ENCODE peak calls at places on chromosomes 7 and 10, in five cellular contexts. One of them, this sample, is unnamed.
A peak's percentile ranks its signal among the peaks of the same experiment; 100 is the strongest.

GRCh38 chr7:105346593-105347322 is 42.0 kb downstream of the SRPK2 start:
- DNase-seq in GM23248: no peak
- DNase-seq in GM12878: no peak
- DNase-seq in hepatocyte: no peak
- DNase-seq in fibroblast of lung: no peak
- DNase-seq in this sample: no peak

GRCh38 chr10:58358314-58358933 is 23.6 kb downstream of the UBE2D1 start:
- DNase-seq in GM23248: no peak
- DNase-seq in GM12878: no peak
- DNase-seq in hepatocyte: no peak
- DNase-seq in fibroblast of lung: no peak
- DNase-seq in this sample: no peak

GRCh38 chr7:77587276-77587675 is 50.2 kb downstream of the PTPN12 start:
- DNase-seq in GM23248: no peak
- DNase-seq in GM12878: no peak
- DNase-seq in hepatocyte: no peak
- DNase-seq in fibroblast of lung: no peak
- DNase-seq in this sample: no peak

GRCh38 chr10:123011987-123012386 is 3.2 kb downstream of the ACADSB start:
- DNase-seq in GM23248: no peak
- DNase-seq in GM12878: no peak
- DNase-seq in hepatocyte: no peak
- DNase-seq in fibroblast of lung: no peak
- DNase-seq in this sample: no peak

GRCh38 chr10:21334891-21335696 is 190.4 kb downstream of the SKIDA1 start:
- DNase-seq in GM23248: peak; percentile 95
- DNase-seq in GM12878: no peak
- DNase-seq in hepatocyte: peak; percentile 68
- DNase-seq in fibroblast of lung: peak; percentile 93
- DNase-seq in this sample: no peak

GRCh38 chr7:142804715-142805114 is 33.9 kb downstream of the PRSS2 start:
- DNase-seq in GM23248: no peak
- DNase-seq in GM12878: no peak
- DNase-seq in hepatocyte: no peak
- DNase-seq in fibroblast of lung: no peak
- DNase-seq in this sample: no peak

GRCh38 chr7:92608380-92609322 is 18.5 kb upstream of the FAM133B start:
- DNase-seq in GM23248: no peak
- DNase-seq in GM12878: no peak
- DNase-seq in hepatocyte: peak; percentile 74
- DNase-seq in fibroblast of lung: no peak
- DNase-seq in this sample: no peak

GRCh38 chr7:82605247-82605864 is 161.8 kb upstream of the CACNA2D1 start:
- DNase-seq in GM23248: peak; percentile 66
- DNase-seq in GM12878: no peak
- DNase-seq in hepatocyte: peak; percentile 60
- DNase-seq in fibroblast of lung: peak; percentile 20
- DNase-seq in this sample: peak; percentile 44

GRCh38 chr7:7870590-7870989 is 98.0 kb upstream of the GLCCI1 start:
- DNase-seq in GM23248: no peak
- DNase-seq in GM12878: no peak
- DNase-seq in hepatocyte: no peak
- DNase-seq in fibroblast of lung: no peak
- DNase-seq in this sample: no peak

GRCh38 chr10:62264702-62265436 is 3.8 kb downstream of the RTKN2 start:
- DNase-seq in GM23248: peak; percentile 87
- DNase-seq in GM12878: no peak
- DNase-seq in hepatocyte: peak; percentile 72
- DNase-seq in fibroblast of lung: peak; percentile 92
- DNase-seq in this sample: no peak

GRCh38 chr7:88759216-88759955 is at the start of gene ZNF804B:
- DNase-seq in GM23248: peak; percentile 8
- DNase-seq in GM12878: no peak
- DNase-seq in hepatocyte: peak; percentile 34
- DNase-seq in fibroblast of lung: no peak
- DNase-seq in this sample: no peak

GRCh38 chr7:31192996-31193395 is 140.9 kb downstream of the ADCYAP1R1 start:
- DNase-seq in GM23248: peak; percentile 71
- DNase-seq in GM12878: no peak
- DNase-seq in hepatocyte: peak; percentile 84
- DNase-seq in fibroblast of lung: peak; percentile 38
- DNase-seq in this sample: peak; percentile 65

GRCh38 chr10:43795639-43796038 is 147.0 kb upstream of the ZNF32 start:
- DNase-seq in GM23248: no peak
- DNase-seq in GM12878: no peak
- DNase-seq in hepatocyte: no peak
- DNase-seq in fibroblast of lung: no peak
- DNase-seq in this sample: no peak

GRCh38 chr10:128274938-128275337 is 148.7 kb upstream of the MKI67 start:
- DNase-seq in GM23248: peak; percentile 79
- DNase-seq in GM12878: no peak
- DNase-seq in hepatocyte: peak; percentile 23
- DNase-seq in fibroblast of lung: no peak
- DNase-seq in this sample: peak; percentile 66

GRCh38 chr10:132290631-132291030 is 17.1 kb downstream of the STK32C start:
- DNase-seq in GM23248: no peak
- DNase-seq in GM12878: no peak
- DNase-seq in hepatocyte: no peak
- DNase-seq in fibroblast of lung: no peak
- DNase-seq in this sample: no peak

GRCh38 chr7:33177876-33178275 is 48.5 kb downstream of the BBS9 start:
- DNase-seq in GM23248: no peak
- DNase-seq in GM12878: no peak
- DNase-seq in hepatocyte: no peak
- DNase-seq in fibroblast of lung: no peak
- DNase-seq in this sample: no peak

GRCh38 chr7:70599446-70600190 is 532.3 kb upstream of the GALNT17 start:
- DNase-seq in GM23248: no peak
- DNase-seq in GM12878: no peak
- DNase-seq in hepatocyte: no peak
- DNase-seq in fibroblast of lung: no peak
- DNase-seq in this sample: no peak

GRCh38 chr7:70596575-70596891 is 535.4 kb upstream of the GALNT17 start:
- DNase-seq in GM23248: no peak
- DNase-seq in GM12878: no peak
- DNase-seq in hepatocyte: no peak
- DNase-seq in fibroblast of lung: no peak
- DNase-seq in this sample: no peak

GRCh38 chr7:70598976-70599375 is 533.0 kb upstream of the GALNT17 start:
- DNase-seq in GM23248: peak; percentile 70
- DNase-seq in GM12878: no peak
- DNase-seq in hepatocyte: peak; percentile 77
- DNase-seq in fibroblast of lung: peak; percentile 48
- DNase-seq in this sample: no peak

GRCh38 chr7:70597071-70597470 is 534.9 kb upstream of the GALNT17 start:
- DNase-seq in GM23248: no peak
- DNase-seq in GM12878: no peak
- DNase-seq in hepatocyte: no peak
- DNase-seq in fibroblast of lung: no peak
- DNase-seq in this sample: no peak

GRCh38 chr7:70595741-70596574 is 536.0 kb upstream of the GALNT17 start:
- DNase-seq in GM23248: peak; percentile 31
- DNase-seq in GM12878: no peak
- DNase-seq in hepatocyte: peak; percentile 36
- DNase-seq in fibroblast of lung: peak; percentile 30
- DNase-seq in this sample: no peak
- TF ChIP-seq EZH2 in GM23248: no peak
- TF ChIP-seq EZH2 in GM12878: no peak
- TF ChIP-seq EZH2 in hepatocyte: no peak
- TF ChIP-seq EZH2 in fibroblast of lung: no peak
- TF ChIP-seq EZH2 in this sample: no peak

GRCh38 chr7:151172273-151173141 is 5.0 kb upstream of the GBX1 start:
- DNase-seq in GM23248: peak; percentile 73
- DNase-seq in GM12878: no peak
- DNase-seq in hepatocyte: peak; percentile 84
- DNase-seq in fibroblast of lung: peak; percentile 46
- DNase-seq in this sample: no peak

GRCh38 chr7:151168787-151169162 is 1.3 kb upstream of the GBX1 start:
- DNase-seq in GM23248: no peak
- DNase-seq in GM12878: no peak
- DNase-seq in hepatocyte: no peak
- DNase-seq in fibroblast of lung: no peak
- DNase-seq in this sample: no peak

GRCh38 chr7:151168022-151168786 is 710 bp upstream of the GBX1 start:
- DNase-seq in GM23248: peak; percentile 37
- DNase-seq in GM12878: no peak
- DNase-seq in hepatocyte: peak; percentile 53
- DNase-seq in fibroblast of lung: no peak
- DNase-seq in this sample: no peak

GRCh38 chr7:151166629-151167196 is 781 bp downstream of the GBX1 start:
- DNase-seq in GM23248: no peak
- DNase-seq in GM12878: no peak
- DNase-seq in hepatocyte: no peak
- DNase-seq in fibroblast of lung: no peak
- DNase-seq in this sample: no peak

DNA sequence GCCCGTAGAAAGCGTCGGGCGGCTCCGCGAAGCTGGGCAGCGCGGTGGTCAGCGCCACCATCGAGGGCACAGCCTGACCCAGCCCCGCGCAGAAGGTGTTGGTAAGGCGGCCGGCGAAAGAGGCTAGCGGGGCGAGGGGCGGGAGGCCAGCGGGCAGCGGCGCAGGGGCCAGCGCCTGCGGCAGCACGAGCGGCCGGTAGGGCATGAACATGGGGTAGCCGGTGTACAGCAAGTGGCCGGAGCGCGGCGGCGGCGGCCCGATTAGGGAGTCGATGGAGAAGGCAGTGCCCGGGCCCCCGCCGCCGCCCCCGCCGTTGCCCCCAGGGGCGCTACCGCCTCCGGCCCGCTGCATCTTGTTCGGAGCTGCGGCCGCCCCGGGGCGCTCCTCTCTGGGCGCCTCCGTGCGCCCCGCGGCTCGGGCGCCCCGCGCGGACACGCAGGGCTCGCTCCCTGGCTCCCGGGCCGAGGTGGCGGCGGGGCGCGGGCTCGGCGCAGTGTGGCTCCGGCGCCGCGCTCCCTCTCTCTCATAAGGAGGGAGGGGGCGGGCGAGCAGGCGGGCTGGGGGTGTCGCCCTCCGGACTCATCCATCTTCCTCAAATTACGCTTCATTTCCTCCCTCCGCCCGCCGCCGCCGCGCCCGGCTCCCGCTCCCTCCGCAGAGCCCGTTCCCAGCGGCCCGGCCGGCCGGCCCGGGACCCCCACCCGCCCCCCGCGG is at the start of gene GBX1:
- DNase-seq in GM23248: peak; percentile 48
- DNase-seq in GM12878: no peak
- DNase-seq in hepatocyte: peak; percentile 33
- DNase-seq in fibroblast of lung: peak; percentile 25
- DNase-seq in this sample: no peak
- TF ChIP-seq EZH2 in GM23248: no peak
- TF ChIP-seq EZH2 in GM12878: no peak
- TF ChIP-seq EZH2 in hepatocyte: peak; percentile 96
- TF ChIP-seq EZH2 in fibroblast of lung: peak; percentile 89
- TF ChIP-seq EZH2 in this sample: peak; percentile 95

GRCh38 chr7:149774237-149775175 is 1.1 kb upstream of the ZNF467 start:
- DNase-seq in GM23248: peak; percentile 13
- DNase-seq in GM12878: no peak
- DNase-seq in hepatocyte: peak; percentile 51
- DNase-seq in fibroblast of lung: no peak
- DNase-seq in this sample: no peak
- TF ChIP-seq EZH2 in GM23248: peak; percentile 85
- TF ChIP-seq EZH2 in GM12878: no peak
- TF ChIP-seq EZH2 in hepatocyte: no peak
- TF ChIP-seq EZH2 in fibroblast of lung: peak; percentile 77
- TF ChIP-seq EZH2 in this sample: no peak

GRCh38 chr7:29193316-29194205 is 1.0 kb upstream of the CHN2 start:
- DNase-seq in GM23248: peak; percentile 5
- DNase-seq in GM12878: no peak
- DNase-seq in hepatocyte: peak; percentile 32
- DNase-seq in fibroblast of lung: no peak
- DNase-seq in this sample: no peak
- TF ChIP-seq EZH2 in GM23248: peak; percentile 58
- TF ChIP-seq EZH2 in GM12878: no peak
- TF ChIP-seq EZH2 in hepatocyte: no peak
- TF ChIP-seq EZH2 in fibroblast of lung: peak; percentile 29
- TF ChIP-seq EZH2 in this sample: no peak

GRCh38 chr7:289756-290553 is at the start of gene FOXL3:
- DNase-seq in GM23248: no peak
- DNase-seq in GM12878: no peak
- DNase-seq in hepatocyte: no peak
- DNase-seq in fibroblast of lung: no peak
- DNase-seq in this sample: no peak
- TF ChIP-seq EZH2 in GM23248: peak; percentile 45
- TF ChIP-seq EZH2 in GM12878: no peak
- TF ChIP-seq EZH2 in hepatocyte: no peak
- TF ChIP-seq EZH2 in fibroblast of lung: peak; percentile 2
- TF ChIP-seq EZH2 in this sample: no peak

DNA sequence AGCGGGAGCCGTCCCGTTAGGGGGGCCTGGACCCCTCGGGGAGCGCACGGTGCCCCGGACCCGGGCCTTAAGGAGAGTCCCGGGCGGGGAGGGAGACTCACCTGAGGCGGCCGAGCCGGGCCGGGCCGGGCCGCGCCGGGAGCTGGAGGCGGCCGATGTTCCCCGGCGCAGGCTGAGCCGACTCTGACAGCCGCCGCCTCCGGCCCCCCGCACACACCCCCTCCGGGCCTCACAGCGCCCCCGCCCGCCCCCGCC is at the start of gene ACHE:
- DNase-seq in GM23248: no peak
- DNase-seq in GM12878: no peak
- DNase-seq in hepatocyte: no peak
- DNase-seq in fibroblast of lung: no peak
- DNase-seq in this sample: no peak
- TF ChIP-seq EZH2 in GM23248: no peak
- TF ChIP-seq EZH2 in GM12878: no peak
- TF ChIP-seq EZH2 in hepatocyte: no peak
- TF ChIP-seq EZH2 in fibroblast of lung: no peak
- TF ChIP-seq EZH2 in this sample: no peak

DNA sequence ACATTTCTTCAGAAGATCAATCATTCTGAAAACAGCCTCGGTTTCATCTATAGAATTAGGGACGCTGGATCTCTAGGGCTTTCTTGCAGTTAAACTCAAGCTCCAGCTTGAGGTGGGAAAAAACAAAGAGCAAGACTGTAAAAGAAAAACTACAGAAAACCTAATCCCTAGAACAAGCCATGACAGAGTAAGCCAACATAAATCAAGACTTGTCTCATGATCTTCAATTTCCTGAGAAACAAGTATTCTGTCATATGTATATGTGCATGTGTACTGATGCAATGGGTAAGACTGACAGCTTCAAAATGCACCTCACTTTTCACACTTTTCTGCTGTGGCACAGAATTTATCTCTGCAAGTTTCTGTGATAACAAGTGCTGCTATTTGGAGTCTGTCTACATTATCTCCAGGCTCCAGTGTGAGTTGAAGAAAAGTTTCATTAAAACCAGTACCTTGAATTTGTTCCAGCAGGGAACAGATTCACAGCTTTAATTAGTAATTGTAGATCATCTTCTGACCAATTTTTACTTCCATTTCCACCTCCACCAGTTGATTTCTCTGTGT is 19.2 kb downstream of the PMPCB start:
- DNase-seq in GM23248: no peak
- DNase-seq in GM12878: no peak
- DNase-seq in hepatocyte: no peak
- DNase-seq in fibroblast of lung: no peak
- DNase-seq in this sample: no peak
- TF ChIP-seq EZH2 in GM23248: no peak
- TF ChIP-seq EZH2 in GM12878: no peak
- TF ChIP-seq EZH2 in hepatocyte: no peak
- TF ChIP-seq EZH2 in fibroblast of lung: no peak
- TF ChIP-seq EZH2 in this sample: no peak

GRCh38 chr7:101303102-101303701 is 18.4 kb downstream of the IFT22 start:
- DNase-seq in GM23248: peak; percentile 19
- DNase-seq in GM12878: no peak
- DNase-seq in hepatocyte: peak; percentile 13
- DNase-seq in fibroblast of lung: peak; percentile 6
- DNase-seq in this sample: no peak
- TF ChIP-seq EZH2 in GM23248: no peak
- TF ChIP-seq EZH2 in GM12878: no peak
- TF ChIP-seq EZH2 in hepatocyte: peak; percentile 8
- TF ChIP-seq EZH2 in fibroblast of lung: no peak
- TF ChIP-seq EZH2 in this sample: no peak

This sample was measured in SK-N-MC.